ENCODE peak calls at places on chromosomes 1 and 21, in nine cellular contexts. P is CD4-positive, alpha-beta memory T cell; O is naive thymus-derived CD4-positive, alpha-beta T cell; K is cardiac muscle cell; A is heart right ventricle; G is body of pancreas; D is NT2/D1; F is osteoblast; U is heart left ventricle. N is an unnamed sample. For H3K27me3 and H3K36me3, the result is how much of the 10 kb centered on the place peaks cover.

GRCh38 chr21:35265170-35265877 is 216.2 kb upstream of the RUNX1 start:
- DNase-seq in P (no peak), O (no peak), K (no peak), A (no peak), G (no peak), D (no peak), F (no peak), U (no peak), N (no peak)

GRCh38 chr1:22825790-22826189 is 115.2 kb downstream of the EPHB2 start:
- DNase-seq in P (no peak), O (no peak), K (no peak), A (no peak), G (no peak), D (no peak), F (peak), U (no peak), N (no peak)

GRCh38 chr1:160818207-160818935 is 22.4 kb downstream of the LY9 start:
- DNase-seq in P (no peak), O (no peak), K (no peak), A (no peak), G (no peak), D (no peak), F (peak), U (no peak), N (no peak)

GRCh38 chr1:205270764-205271163 is 43.0 kb downstream of the TMCC2 start:
- DNase-seq in P (no peak), O (no peak), K (no peak), A (no peak), G (no peak), D (no peak), F (peak), U (no peak), N (no peak)

GRCh38 chr1:70906790-70907189 is 140.8 kb downstream of the PTGER3 start:
- DNase-seq in P (no peak), O (no peak), K (no peak), A (no peak), G (no peak), D (no peak), F (no peak), U (no peak), N (no peak)

GRCh38 chr1:62092126-62092525 is 102.5 kb upstream of the L1TD1 start:
- DNase-seq in P (no peak), O (no peak), K (no peak), A (no peak), G (no peak), D (no peak), F (no peak), U (no peak), N (no peak)

GRCh38 chr1:80171101-80171500 is 1164.6 kb upstream of the ADGRL4 start:
- DNase-seq in P (no peak), O (no peak), K (peak), A (peak), G (no peak), D (no peak), F (no peak), U (no peak), N (no peak)

GRCh38 chr1:29974345-29974744 is 738.0 kb downstream of the PTPRU start:
- DNase-seq in P (no peak), O (no peak), K (no peak), A (no peak), G (no peak), D (peak), F (no peak), U (no peak), N (peak)

GRCh38 chr1:200373811-200374231 is 36.0 kb downstream of the ZNF281 start:
- DNase-seq in P (no peak), O (no peak), K (no peak), A (no peak), G (no peak), D (peak), F (no peak), U (no peak), N (peak)

GRCh38 chr1:213070399-213070798 is 19.4 kb downstream of the RPS6KC1 start:
- DNase-seq in P (no peak), O (no peak), K (no peak), A (peak), G (peak), D (no peak), F (no peak), U (no peak), N (no peak)

GRCh38 chr1:33237579-33237978 is 18.7 kb upstream of the ZNF362 start:
- DNase-seq in P (peak), O (peak), K (no peak), A (no peak), G (no peak), D (no peak), F (no peak), U (no peak), N (peak)

GRCh38 chr1:231583376-231583775 is 43.2 kb upstream of the DISC1 start:
- DNase-seq in P (no peak), O (no peak), K (no peak), A (no peak), G (no peak), D (no peak), F (no peak), U (no peak), N (no peak)

GRCh38 chr1:173315296-173315695 is 108.2 kb upstream of the TNFSF4 start:
- DNase-seq in P (no peak), O (no peak), K (no peak), A (no peak), G (no peak), D (no peak), F (no peak), U (no peak), N (no peak)

GRCh38 chr1:98211271-98211840 is 290.5 kb upstream of the DPYD start:
- DNase-seq in P (no peak), O (no peak), K (no peak), A (no peak), G (no peak), D (no peak), F (no peak), U (no peak), N (no peak)

GRCh38 chr1:30684881-30685795 is 38.2 kb downstream of the MATN1 start:
- DNase-seq in P (no peak), O (no peak), K (peak), A (peak), G (peak), D (peak), F (no peak), U (no peak), N (peak)

GRCh38 chr1:6448749-6449631 is 17.0 kb downstream of the TNFRSF25 start:
- DNase-seq in P (no peak), O (peak), K (peak), A (no peak), G (no peak), D (no peak), F (no peak), U (no peak), N (peak)

GRCh38 chr1:160925652-160926241 is 28.9 kb downstream of the ITLN2 start:
- DNase-seq in P (no peak), O (no peak), K (no peak), A (no peak), G (no peak), D (no peak), F (peak), U (no peak), N (no peak)

GRCh38 chr1:198220428-198220827 is 63.6 kb downstream of the NEK7 start:
- DNase-seq in P (no peak), O (no peak), K (no peak), A (no peak), G (peak), D (no peak), F (no peak), U (no peak), N (no peak)

GRCh38 chr1:9705337-9706098 is 54.0 kb downstream of the PIK3CD start:
- DNase-seq in P (no peak), O (no peak), K (no peak), A (no peak), G (no peak), D (no peak), F (peak), U (no peak), N (peak)

GRCh38 chr21:21200103-21200938 is 202.1 kb downstream of the NCAM2 start:
- DNase-seq in P (no peak), O (no peak), K (no peak), A (peak), G (peak), D (peak), F (peak), U (peak), N (no peak)

GRCh38 chr1:181987334-181987870 is 74.1 kb downstream of the ZNF648 start:
- DNase-seq in P (no peak), O (no peak), K (no peak), A (no peak), G (no peak), D (no peak), F (no peak), U (no peak), N (no peak)

GRCh38 chr1:11913291-11913690 is 12.9 kb downstream of the KIAA2013 start:
- DNase-seq in P (no peak), O (no peak), K (no peak), A (no peak), G (no peak), D (no peak), F (peak), U (no peak), N (peak)

GRCh38 chr21:16279658-16280581 is 550.1 kb downstream of the USP25 start:
- DNase-seq in P (no peak), O (no peak), K (peak), A (peak), G (peak), D (peak), F (peak), U (no peak), N (no peak)

GRCh38 chr1:54671985-54672608 is 30.5 kb downstream of the MROH7 start:
- DNase-seq in P (peak), O (peak), K (peak), A (no peak), G (peak), D (peak), F (peak), U (no peak), N (peak)

GRCh38 chr1:228292609-228292911 is 84.7 kb downstream of the OBSCN start:
- DNase-seq in P (no peak), O (no peak), K (no peak), A (no peak), G (no peak), D (no peak), F (no peak), U (no peak), N (no peak)

GRCh38 chr1:55463814-55464445 is 248.8 kb upstream of the USP24 start:
- DNase-seq in P (no peak), O (peak), K (no peak), A (no peak), G (no peak), D (no peak), F (no peak), U (no peak), N (no peak)

GRCh38 chr21:41112740-41113692 is 54.9 kb upstream of the BACE2 start:
- DNase-seq in P (peak), O (peak), K (peak), A (peak), G (peak), D (peak), F (peak), U (no peak), N (peak)

GRCh38 chr1:11229178-11229577 is 33.2 kb downstream of the MTOR start:
- DNase-seq in P (no peak), O (no peak), K (no peak), A (no peak), G (no peak), D (no peak), F (no peak), U (no peak), N (no peak)

GRCh38 chr1:118998171-118998570 is 10.0 kb upstream of the TBX15 start:
- DNase-seq in P (no peak), O (no peak), K (no peak), A (no peak), G (no peak), D (no peak), F (no peak), U (no peak), N (no peak)
- H3K27me3 ChIP-seq in P (under half), O (under half), K (half or more), A (under half), G (under half), D (under half), F (under half), U (half or more), N (half or more)

DNA sequence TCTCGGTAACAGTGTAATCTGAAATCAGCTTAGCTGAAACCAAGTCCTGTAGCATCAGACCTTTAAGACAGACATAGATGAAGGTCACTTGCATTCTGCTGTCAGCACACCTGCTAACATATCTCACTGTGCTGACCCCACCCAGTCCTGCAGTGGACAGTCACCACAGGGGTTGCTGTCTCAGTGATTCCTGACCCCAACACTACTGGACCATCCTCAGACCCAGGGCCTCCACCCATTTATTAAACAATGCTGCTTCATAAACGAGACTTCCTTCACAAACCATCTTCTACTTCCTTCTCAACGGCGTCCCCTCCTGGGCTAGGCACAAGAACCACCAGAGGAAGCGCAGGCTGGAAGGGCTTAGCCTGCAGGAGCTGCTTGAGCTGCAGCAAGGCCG is 17.8 kb upstream of the LSS start:
- DNase-seq in P (no peak), O (no peak), K (no peak), A (no peak), G (no peak), D (no peak), F (no peak), U (no peak), N (no peak)
- H3K36me3 ChIP-seq in P (half or more), O (under half), K (half or more), A (half or more), G (half or more), D (half or more), F (half or more), U (half or more), N (half or more)

DNA sequence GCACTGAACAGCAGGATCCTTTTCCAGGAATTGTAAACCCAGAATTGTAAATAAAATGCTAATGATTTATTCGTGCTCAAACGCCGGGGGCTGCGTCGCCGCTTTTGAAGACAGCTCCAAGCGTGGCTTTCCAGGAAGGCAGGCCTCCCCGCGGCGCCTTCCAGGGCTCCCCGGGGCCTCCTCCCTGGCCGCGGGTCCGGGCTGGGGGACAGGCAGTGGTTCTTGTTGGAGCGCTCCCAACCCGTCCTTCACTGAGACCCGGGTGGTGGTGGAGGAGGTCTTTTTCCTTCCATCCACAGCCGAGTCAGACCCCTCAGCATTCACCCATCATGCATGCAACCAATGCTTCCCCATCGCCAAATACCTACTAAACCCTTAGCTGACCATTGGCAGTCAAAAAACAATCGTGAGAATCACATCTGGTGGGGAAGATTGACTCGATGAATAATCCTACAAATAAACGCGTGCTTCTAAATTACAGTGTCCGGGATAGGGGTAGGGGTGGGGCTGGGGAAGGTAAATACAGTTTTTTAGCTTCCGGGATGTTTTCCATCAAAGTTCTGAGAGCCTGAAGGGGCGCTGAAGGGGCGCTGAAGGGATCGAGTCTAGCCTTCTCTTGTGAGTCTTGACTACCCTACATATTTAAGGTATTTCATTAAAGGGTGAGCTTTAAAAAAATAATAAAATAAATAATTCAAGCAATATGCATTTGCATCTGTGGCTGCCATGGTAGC is 40.7 kb downstream of the RRAGC start:
- DNase-seq in P (no peak), O (no peak), K (no peak), A (no peak), G (no peak), D (no peak), F (no peak), U (no peak), N (peak)
- H3K27me3 ChIP-seq in P (under half), O (under half), K (half or more), A (under half), G (under half), D (under half), F (half or more), U (under half), N (under half)

DNA sequence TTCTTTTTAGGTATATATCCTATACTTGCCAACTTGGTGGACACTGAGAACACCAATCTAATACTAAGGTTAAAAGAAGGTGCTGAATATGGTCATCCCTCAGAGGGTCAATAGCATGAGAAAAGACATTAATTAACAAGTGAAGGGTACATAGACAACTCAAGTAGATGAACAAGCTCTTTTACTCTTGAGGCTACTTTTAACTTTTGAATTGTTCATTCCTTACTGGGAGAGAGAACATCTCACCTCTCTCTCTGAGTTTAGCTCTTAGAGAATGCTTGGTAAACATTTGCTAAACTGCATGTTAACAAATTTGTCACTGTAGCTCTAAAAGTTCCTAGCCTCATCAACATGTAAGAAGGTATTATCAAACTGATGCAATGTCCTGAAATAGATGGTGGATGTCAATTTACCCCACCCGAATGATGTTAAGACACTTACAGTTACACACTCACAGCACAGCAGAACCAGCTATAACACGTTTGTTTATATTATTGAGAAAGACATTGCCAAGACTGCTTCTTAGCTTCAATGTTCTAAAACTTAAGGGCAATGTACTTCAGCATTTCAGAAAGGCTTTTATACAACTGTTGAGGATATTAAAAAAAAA is 35.9 kb downstream of the HEATR1 start:
- DNase-seq in P (no peak), O (no peak), K (no peak), A (no peak), G (no peak), D (no peak), F (no peak), U (no peak), N (no peak)
- H3K36me3 ChIP-seq in P (half or more), O (under half), K (half or more), A (half or more), G (under half), D (half or more), F (half or more), U (half or more), N (under half)

DNA sequence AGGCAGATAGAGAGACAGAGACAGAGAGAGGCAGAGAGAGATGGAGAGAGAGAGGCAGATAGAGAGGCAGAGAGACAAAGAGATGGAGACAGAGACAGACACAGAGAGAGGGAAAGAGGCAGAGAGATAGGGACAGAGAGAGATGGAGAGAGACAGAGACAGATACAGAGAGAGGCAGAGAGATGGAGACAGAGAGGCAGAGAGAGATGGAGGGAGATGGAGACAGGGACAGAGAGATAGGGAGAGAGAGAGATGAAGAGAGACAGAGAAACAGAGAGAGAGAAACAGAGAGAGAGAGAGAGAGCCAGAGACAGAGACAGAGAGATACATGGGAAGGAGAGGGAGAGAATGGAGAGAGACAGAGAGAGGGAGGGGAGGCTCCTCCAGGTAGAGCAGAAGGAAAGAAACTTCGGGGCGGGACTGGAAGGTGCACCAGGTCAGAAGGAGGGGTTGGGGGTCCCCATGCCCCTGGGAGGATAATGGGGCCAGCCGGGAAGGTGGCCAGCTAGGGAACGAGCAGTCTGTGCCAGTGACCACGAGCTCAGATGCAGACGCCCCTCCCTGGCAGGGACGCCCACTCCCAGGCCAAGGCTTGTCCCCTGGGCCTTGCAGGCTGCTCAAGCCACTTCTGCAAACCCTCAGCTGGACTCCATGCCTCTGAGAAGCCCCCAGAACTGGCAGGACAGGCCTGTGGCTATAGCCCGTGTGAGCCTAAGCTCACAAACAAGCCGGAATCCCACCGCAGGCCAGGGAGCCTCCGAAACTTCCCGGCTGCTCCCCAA is 3.3 kb downstream of the FNDC10 start:
- DNase-seq in P (no peak), O (no peak), K (no peak), A (no peak), G (no peak), D (no peak), F (peak), U (no peak), N (peak)
- H3K27me3 ChIP-seq in P (under half), O (under half), K (under half), A (under half), G (under half), D (under half), F (under half), U (under half), N (under half)

GRCh38 chr1:115445090-115445489 is 107.0 kb upstream of the NGF start:
- DNase-seq in P (no peak), O (no peak), K (no peak), A (no peak), G (no peak), D (no peak), F (no peak), U (no peak), N (no peak)

GRCh38 chr1:115437146-115437639 is 99.1 kb upstream of the NGF start:
- DNase-seq in P (no peak), O (no peak), K (no peak), A (no peak), G (no peak), D (no peak), F (no peak), U (no peak), N (no peak)

GRCh38 chr1:115436596-115436995 is 98.5 kb upstream of the NGF start:
- DNase-seq in P (no peak), O (no peak), K (no peak), A (no peak), G (no peak), D (peak), F (no peak), U (no peak), N (peak)

DNA sequence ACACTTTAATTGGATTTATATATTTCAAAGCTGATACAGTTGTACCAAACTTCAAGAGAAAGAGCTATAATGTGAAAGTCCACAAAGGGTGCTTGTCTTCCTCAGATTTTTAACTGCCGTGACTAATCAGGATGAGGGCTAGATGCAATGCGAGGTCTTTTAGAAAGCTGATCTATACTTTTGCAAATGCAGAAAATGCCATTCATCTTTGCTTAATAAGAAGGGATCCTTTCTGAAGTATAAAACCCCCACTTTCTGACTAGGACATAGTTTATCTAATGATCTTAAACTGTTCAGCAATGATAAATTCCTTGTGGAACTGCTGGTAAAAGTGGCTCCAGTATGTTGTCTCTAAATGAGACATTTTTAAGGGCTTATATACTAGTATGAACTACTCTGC is 102.7 kb upstream of the NGF start:
- DNase-seq in P (no peak), O (no peak), K (no peak), A (no peak), G (no peak), D (no peak), F (no peak), U (no peak), N (no peak)
- H3K36me3 ChIP-seq in P (under half), O (under half), K (under half), A (under half), G (under half), D (under half), F (under half), U (under half), N (under half)

GRCh38 chr1:192119701-192120100 is 38.6 kb upstream of the RGS18 start:
- DNase-seq in P (no peak), O (no peak), K (no peak), A (no peak), G (no peak), D (no peak), F (no peak), U (no peak), N (no peak)

GRCh38 chr1:192109576-192109975 is 48.7 kb upstream of the RGS18 start:
- DNase-seq in P (no peak), O (no peak), K (peak), A (no peak), G (no peak), D (no peak), F (no peak), U (no peak), N (no peak)

GRCh38 chr1:192118881-192119280 is 39.4 kb upstream of the RGS18 start:
- DNase-seq in P (no peak), O (no peak), K (no peak), A (no peak), G (no peak), D (no peak), F (no peak), U (no peak), N (no peak)

GRCh38 chr1:192115000-192115399 is 43.3 kb upstream of the RGS18 start:
- DNase-seq in P (no peak), O (no peak), K (no peak), A (no peak), G (no peak), D (no peak), F (no peak), U (no peak), N (no peak)
- H3K27me3 ChIP-seq in P (under half), O (under half), K (under half), A (under half), G (under half), D (under half), F (under half), U (under half), N (under half)